ENCODE peak calls at places on chromosomes 12 and 14, in nine cellular contexts. B is stomach, I is foreskin fibroblast, E is spleen, F is heart right ventricle, K is thoracic aorta, S is fibroblast of mammary gland, C is tibial nerve, Q is neuronal stem cell. L is an unnamed sample.

GRCh38 chr12:23525450-23526072 is 423.9 kb downstream of the SOX5 start:
- DNase-seq in B (no peak), I (no peak), E (no peak), F (no peak), K (no peak), S (peak; percentile 24), C (no peak), Q (no peak), L (no peak)

GRCh38 chr14:52695481-52696091 is at the start of gene ERO1A:
- DNase-seq in B (peak; percentile 88), I (peak; percentile 95), E (peak; percentile 96), F (peak; percentile 87), K (peak; percentile 49), S (peak; percentile 84), C (peak; percentile 53), Q (peak; percentile 69), L (no peak)

GRCh38 chr14:81991998-81992397 is 458.3 kb upstream of the SEL1L start:
- DNase-seq in B (no peak), I (peak; percentile 0), E (no peak), F (no peak), K (no peak), S (peak; percentile 1), C (no peak), Q (no peak), L (no peak)

GRCh38 chr14:68476965-68477455 is 315.9 kb downstream of the ZFP36L1 start:
- DNase-seq in B (no peak), I (no peak), E (no peak), F (no peak), K (no peak), S (no peak), C (no peak), Q (no peak), L (no peak)

GRCh38 chr12:69097619-69098368 is 141.6 kb upstream of the CPSF6 start:
- DNase-seq in B (no peak), I (peak; percentile 56), E (no peak), F (no peak), K (no peak), S (peak; percentile 51), C (no peak), Q (no peak), L (no peak)

GRCh38 chr14:56160058-56160457 is 41.8 kb downstream of the PELI2 start:
- DNase-seq in B (no peak), I (peak; percentile 55), E (no peak), F (no peak), K (no peak), S (no peak), C (no peak), Q (no peak), L (no peak)

GRCh38 chr14:72610831-72611200 is 283.1 kb downstream of the DPF3 start:
- DNase-seq in B (no peak), I (no peak), E (no peak), F (no peak), K (no peak), S (no peak), C (no peak), Q (no peak), L (no peak)

GRCh38 chr12:76470028-76470939 is 89.3 kb downstream of the OSBPL8 start:
- DNase-seq in B (no peak), I (peak; percentile 88), E (no peak), F (no peak), K (peak; percentile 17), S (peak; percentile 86), C (no peak), Q (no peak), L (peak; percentile 60)

GRCh38 chr12:106205208-106206069 is 42.4 kb downstream of the CKAP4 start:
- DNase-seq in B (no peak), I (peak; percentile 16), E (peak; percentile 46), F (peak; percentile 70), K (no peak), S (no peak), C (no peak), Q (no peak), L (no peak)

GRCh38 chr12:6828671-6829531 is 694 bp downstream of the P3H3 start:
- DNase-seq in B (peak; percentile 56), I (peak; percentile 82), E (peak; percentile 82), F (no peak), K (no peak), S (peak; percentile 39), C (no peak), Q (no peak), L (no peak)

GRCh38 chr14:99809376-99809775 is 16.2 kb downstream of the EML1 start:
- DNase-seq in B (no peak), I (peak; percentile 95), E (no peak), F (peak; percentile 80), K (peak; percentile 28), S (peak; percentile 95), C (peak; percentile 45), Q (no peak), L (no peak)

GRCh38 chr12:57894577-57895292 is 46.6 kb upstream of the ATP23 start:
- DNase-seq in B (no peak), I (peak; percentile 21), E (no peak), F (no peak), K (no peak), S (no peak), C (no peak), Q (no peak), L (no peak)

GRCh38 chr14:35556548-35556947 is 22.6 kb downstream of the INSM2 start:
- DNase-seq in B (no peak), I (no peak), E (no peak), F (no peak), K (no peak), S (no peak), C (no peak), Q (no peak), L (no peak)

GRCh38 chr14:68140111-68140741 is 320.6 kb downstream of the RAD51B start:
- DNase-seq in B (peak; percentile 38), I (peak; percentile 97), E (no peak), F (no peak), K (no peak), S (peak; percentile 99), C (peak; percentile 32), Q (peak; percentile 37), L (peak; percentile 99)

GRCh38 chr12:12909228-12909994 is 18.0 kb downstream of the GPRC5A start:
- DNase-seq in B (no peak), I (no peak), E (no peak), F (no peak), K (no peak), S (no peak), C (no peak), Q (no peak), L (no peak)

GRCh38 chr14:50835280-50835679 is 4.3 kb upstream of the NIN start:
- DNase-seq in B (no peak), I (no peak), E (no peak), F (no peak), K (no peak), S (peak; percentile 49), C (no peak), Q (no peak), L (peak; percentile 63)

GRCh38 chr12:120388711-120389431 is 19.9 kb upstream of the MSI1 start:
- DNase-seq in B (no peak), I (no peak), E (no peak), F (no peak), K (no peak), S (no peak), C (no peak), Q (peak; percentile 97), L (no peak)

GRCh38 chr12:90037740-90038139 is 329.1 kb upstream of the ATP2B1 start:
- DNase-seq in B (no peak), I (peak; percentile 73), E (no peak), F (no peak), K (no peak), S (peak; percentile 69), C (no peak), Q (no peak), L (no peak)

DNA sequence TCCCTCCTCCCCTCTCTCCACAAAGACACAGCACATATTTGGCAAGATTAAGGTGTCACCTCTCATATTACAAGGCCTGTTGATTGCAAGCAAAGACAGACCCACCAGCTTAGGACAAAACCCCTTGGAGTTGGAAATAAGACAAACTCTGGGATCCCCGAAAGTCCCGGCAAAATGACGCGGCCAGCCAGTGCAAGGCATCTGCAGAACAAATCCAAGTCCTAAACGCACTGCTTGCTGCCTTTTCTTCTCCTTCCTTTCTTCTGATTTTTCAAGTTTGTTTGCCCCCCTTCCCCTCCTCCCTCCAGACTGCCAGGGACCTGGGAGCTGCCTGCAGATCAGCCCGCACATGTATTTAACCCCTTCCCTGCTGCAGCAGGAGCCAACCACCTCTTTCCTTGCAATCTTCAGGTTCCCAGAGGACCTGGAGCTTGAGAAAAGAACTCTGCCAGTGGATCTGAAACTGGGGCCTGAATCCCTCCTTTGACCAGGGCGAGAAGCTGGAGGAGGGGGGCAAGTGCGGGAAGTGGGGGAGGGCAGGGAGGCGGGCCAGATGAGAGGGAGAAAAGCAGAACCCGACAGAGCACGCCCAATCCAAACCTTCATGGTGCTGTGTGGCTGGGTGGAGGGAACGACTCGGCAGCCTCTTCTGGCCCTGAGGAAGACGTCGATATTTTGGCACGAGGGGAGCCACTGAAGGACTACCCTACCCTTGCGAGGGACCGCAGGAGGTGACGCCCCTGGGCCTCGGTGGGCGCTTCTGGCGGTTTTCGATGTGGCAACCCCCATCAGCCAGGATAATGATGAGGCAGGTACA is 2.0 kb upstream of the NTF3 start:
- DNase-seq in B (no peak), I (no peak), E (no peak), F (no peak), K (no peak), S (no peak), C (no peak), Q (peak; percentile 51), L (no peak)
- H3K4me3 ChIP-seq in B (no peak overlapping the region), I (peak overlapping the region; percentile 87), E (no peak overlapping the region), F (peak overlapping the region; percentile 58), K (peak overlapping the region; percentile 82), S (no peak overlapping the region), C (no peak overlapping the region), Q (peak overlapping the region; percentile 67), L (no peak overlapping the region)

GRCh38 chr14:64294672-64295413 is 672 bp upstream of the ESR2 start:
- DNase-seq in B (peak; percentile 84), I (peak; percentile 67), E (peak; percentile 96), F (peak; percentile 84), K (no peak), S (peak; percentile 56), C (peak; percentile 43), Q (peak; percentile 48), L (no peak)
- H3K4me3 ChIP-seq in B (peak overlapping the region; percentile 42), I (peak overlapping the region; percentile 47), E (peak overlapping the region; percentile 45), F (peak overlapping the region; percentile 57), K (peak overlapping the region; percentile 71), S (peak overlapping the region; percentile 40), C (peak overlapping the region; percentile 36), Q (peak overlapping the region; percentile 32), L (peak overlapping the region; percentile 53)

GRCh38 chr12:55713721-55714120 is 2.1 kb upstream of the BLOC1S1 start:
- DNase-seq in B (no peak), I (peak; percentile 91), E (no peak), F (no peak), K (no peak), S (peak; percentile 96), C (no peak), Q (no peak), L (no peak)
- H3K4me3 ChIP-seq in B (no peak overlapping the region), I (no peak overlapping the region), E (no peak overlapping the region), F (peak overlapping the region; percentile 73), K (no peak overlapping the region), S (no peak overlapping the region), C (no peak overlapping the region), Q (no peak overlapping the region), L (no peak overlapping the region)

DNA sequence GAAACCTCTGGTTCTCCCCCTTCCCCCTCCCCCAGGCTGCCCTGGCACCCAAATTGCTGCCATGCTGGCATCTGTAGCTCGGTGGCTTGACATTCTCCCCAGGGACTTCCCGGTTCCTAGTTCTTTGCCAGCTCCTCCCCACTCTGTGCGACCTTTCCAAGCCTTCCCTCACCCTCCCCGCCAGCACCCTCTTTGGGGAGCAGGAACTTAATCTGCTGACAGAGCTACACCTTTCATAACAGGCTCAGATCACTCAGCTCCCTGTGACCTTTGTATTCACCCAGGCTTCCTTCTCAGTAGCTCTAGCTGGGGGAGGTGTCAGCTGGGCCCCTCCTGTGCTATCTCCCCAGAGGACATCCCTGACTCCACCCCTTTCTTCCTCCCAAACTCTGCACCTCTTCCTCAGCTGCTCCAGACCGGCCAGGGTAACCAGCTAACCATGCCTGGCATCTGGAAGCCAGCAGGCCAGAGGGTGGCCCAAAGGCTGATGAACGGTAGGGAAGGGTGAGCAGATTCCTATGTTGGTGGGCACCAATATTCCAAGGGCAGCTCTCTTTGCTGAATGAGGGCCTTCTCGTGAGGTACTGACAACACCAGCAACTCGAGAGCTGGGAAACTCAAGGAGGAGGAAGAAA is 1.8 kb upstream of the COX14 start:
- DNase-seq in B (peak; percentile 70), I (peak; percentile 55), E (peak; percentile 80), F (peak; percentile 61), K (no peak), S (no peak), C (no peak), Q (no peak), L (no peak)
- H3K4me3 ChIP-seq in B (no peak overlapping the region), I (no peak overlapping the region), E (no peak overlapping the region), F (peak overlapping the region; percentile 36), K (peak overlapping the region; percentile 53), S (no peak overlapping the region), C (no peak overlapping the region), Q (no peak overlapping the region), L (peak overlapping the region; percentile 47)